ENCODE peak calls at places on chromosomes 6 and 20, in ten cellular contexts. D is T-helper 1 cell; K is HT1080; V is activated T-helper 2 cell treated with anti-CD3 and anti-CD28 coated beads, Interferon-gamma antibody, Interleukin-2, Interleukin-4, amounts not matched to agents 10 μg/mL and 5 μg/mL and 100 μg/mL, durations not matched to agents 14 hours and 24 hours and 36 hours; C is endothelial cell; L is globus pallidus; P is DMS153; Y is choroid plexus epithelial cell; S is psoas muscle; G is spleen. A is an unnamed sample.
A peak's percentile ranks its signal among the peaks of the same experiment; 100 is the strongest.

GRCh38 chr20:34516874-34517542 is 786 bp downstream of the DYNLRB1 start:
- DNase-seq in S (no peak), L (no peak), K (no peak), D (no peak), P (no peak), V (peak; percentile 40), Y (peak; percentile 27), C (peak; percentile 21), G (peak; percentile 80), A (no peak)

GRCh38 chr20:1945134-1945618 is 48.7 kb downstream of the PDYN start:
- DNase-seq in Y (no peak), P (no peak), V (no peak), S (peak; percentile 85), G (peak; percentile 86), D (no peak), L (peak; percentile 73), K (no peak), C (no peak), A (no peak)

GRCh38 chr6:101266063-101266462 is 127.4 kb upstream of the GRIK2 start:
- DNase-seq in D (no peak), S (no peak), P (no peak), K (no peak), C (no peak), V (no peak), Y (no peak), L (no peak), G (no peak), A (no peak)

GRCh38 chr20:63740070-63740500 is 509 bp downstream of the SLC2A4RG start:
- DNase-seq in S (peak; percentile 80), G (peak; percentile 92), K (no peak), V (peak; percentile 52), D (peak; percentile 52), P (no peak), Y (peak; percentile 31), C (peak; percentile 52), L (peak; percentile 28), A (no peak)

GRCh38 chr6:151400473-151400872 is 9.1 kb upstream of the ZBTB2 start:
- DNase-seq in C (no peak), S (no peak), D (no peak), P (no peak), Y (peak; percentile 45), L (no peak), K (peak; percentile 52), V (no peak), G (no peak), A (no peak)

GRCh38 chr6:154721460-154721859 is 11.8 kb upstream of the SCAF8 start:
- DNase-seq in K (peak; percentile 88), D (no peak), V (no peak), C (no peak), Y (peak; percentile 83), S (no peak), L (no peak), P (no peak), G (no peak), A (no peak)

GRCh38 chr6:3022765-3023662 is 23.3 kb downstream of the NQO2 start:
- DNase-seq in S (no peak), D (no peak), V (peak; percentile 34), C (no peak), Y (no peak), G (peak; percentile 87), K (no peak), L (no peak), P (no peak), A (no peak)

GRCh38 chr6:148608211-148608951 is 138.4 kb upstream of the UST start:
- DNase-seq in G (no peak), P (no peak), S (no peak), D (no peak), Y (peak; percentile 57), V (no peak), L (no peak), C (no peak), K (no peak), A (no peak)

GRCh38 chr20:25310921-25311728 is 63.2 kb downstream of the PYGB start:
- DNase-seq in K (peak; percentile 82), G (peak; percentile 38), S (no peak), P (no peak), L (no peak), V (no peak), D (no peak), C (no peak), Y (peak; percentile 68), A (no peak)

GRCh38 chr6:168823397-168824020 is 382.5 kb downstream of the SMOC2 start:
- DNase-seq in C (no peak), V (no peak), S (no peak), Y (no peak), G (no peak), K (no peak), P (no peak), D (no peak), L (peak; percentile 22), A (no peak)

GRCh38 chr6:161804804-161805203 is 530.9 kb upstream of the AGPAT4 start:
- DNase-seq in P (no peak), G (no peak), V (no peak), L (no peak), D (no peak), Y (peak; percentile 68), S (no peak), C (no peak), K (no peak), A (no peak)

GRCh38 chr20:46501337-46501942 is 11.9 kb downstream of the ZNF334 start:
- DNase-seq in P (no peak), C (no peak), K (no peak), S (no peak), V (no peak), D (no peak), G (no peak), L (no peak), Y (no peak), A (no peak)

GRCh38 chr20:11852189-11852588 is 65.5 kb upstream of the BTBD3 start:
- DNase-seq in S (no peak), K (peak; percentile 6), Y (no peak), P (no peak), G (no peak), C (no peak), D (no peak), L (no peak), V (no peak), A (no peak)

GRCh38 chr6:156634048-156634447 is 143.1 kb upstream of the ARID1B start:
- DNase-seq in K (peak; percentile 13), L (no peak), S (no peak), C (no peak), V (no peak), P (no peak), G (no peak), Y (no peak), D (no peak), A (no peak)